ENCODE peak calls at places on chromosomes 3 and 15, in eight cellular contexts. I is activated naive CD4-positive, alpha-beta T cell treated with anti-CD3 and anti-CD28 coated beads for 36 hours; L is cardiac muscle cell; N is heart left ventricle; F is cardiac fibroblast; R is activated T-cell treated with anti-CD3 and anti-CD28 coated beads, Interleukin-2, amount 50 U/mL, for 72 hours; W is iris pigment epithelial cell; G is neural crest cell. O is an unnamed sample.

GRCh38 chr3:126311338-126311978 is 45.8 kb downstream of the KLF15 start:
- DNase-seq in I (no peak), L (no peak), N (no peak), F (no peak), R (no peak), W (no peak), G (no peak), O (no peak)

GRCh38 chr3:160226026-160226739 is 961 bp downstream of the C3orf80 start:
- DNase-seq in I (peak; percentile 8), L (peak; percentile 65), N (no peak), F (no peak), R (peak; percentile 4), W (no peak), G (peak; percentile 20), O (peak; percentile 52)

GRCh38 chr3:74614133-74614967 is at the start of gene CNTN3:
- DNase-seq in I (no peak), L (peak; percentile 81), N (peak; percentile 39), F (peak; percentile 25), R (no peak), W (peak; percentile 27), G (peak; percentile 43), O (no peak)

GRCh38 chr3:35528728-35529127 is 110.6 kb upstream of the ARPP21 start:
- DNase-seq in I (no peak), L (no peak), N (no peak), F (no peak), R (no peak), W (peak; percentile 27), G (no peak), O (no peak)

GRCh38 chr3:42042747-42043115 is 48.4 kb upstream of the TRAK1 start:
- DNase-seq in I (no peak), L (no peak), N (no peak), F (no peak), R (no peak), W (no peak), G (no peak), O (no peak)

GRCh38 chr3:50388021-50388719 is 28.8 kb upstream of the TMEM115 start:
- DNase-seq in I (no peak), L (peak; percentile 49), N (no peak), F (no peak), R (no peak), W (peak; percentile 20), G (no peak), O (peak; percentile 61)

GRCh38 chr15:67543348-67543718 is 830 bp downstream of the MAP2K5 start:
- DNase-seq in I (no peak), L (no peak), N (peak; percentile 36), F (peak; percentile 9), R (no peak), W (no peak), G (no peak), O (no peak)

GRCh38 chr3:8052599-8053185 is 448.9 kb upstream of the LMCD1 start:
- DNase-seq in I (no peak), L (no peak), N (no peak), F (no peak), R (no peak), W (peak; percentile 7), G (no peak), O (no peak)

GRCh38 chr3:141796436-141797166 is 33.4 kb downstream of the GRK7 start:
- DNase-seq in I (peak; percentile 90), L (no peak), N (no peak), F (peak; percentile 15), R (peak; percentile 78), W (peak; percentile 55), G (no peak), O (peak; percentile 79)

GRCh38 chr3:33006571-33007286 is 55.3 kb downstream of the CCR4 start:
- DNase-seq in I (no peak), L (no peak), N (no peak), F (no peak), R (no peak), W (peak; percentile 40), G (no peak), O (no peak)

GRCh38 chr15:64566629-64567427 is 106.5 kb downstream of the ZNF609 start:
- DNase-seq in I (no peak), L (peak; percentile 67), N (no peak), F (no peak), R (no peak), W (peak; percentile 40), G (no peak), O (no peak)

GRCh38 chr15:74173545-74174215 is at the start of gene ISLR:
- DNase-seq in I (no peak), L (no peak), N (no peak), F (peak; percentile 64), R (no peak), W (no peak), G (no peak), O (no peak)

GRCh38 chr3:58577269-58577821 is at the start of gene FAM107A:
- DNase-seq in I (no peak), L (no peak), N (peak; percentile 76), F (peak; percentile 80), R (no peak), W (peak; percentile 66), G (no peak), O (no peak)

GRCh38 chr3:111324645-111325044 is 217.4 kb upstream of the CD96 start:
- DNase-seq in I (no peak), L (no peak), N (no peak), F (no peak), R (no peak), W (no peak), G (no peak), O (no peak)

GRCh38 chr3:192655627-192656026 is 71.7 kb downstream of the FGF12 start:
- DNase-seq in I (no peak), L (no peak), N (no peak), F (no peak), R (no peak), W (no peak), G (no peak), O (no peak)

GRCh38 chr3:88167173-88167572 is 17.4 kb downstream of the C3orf38 start:
- DNase-seq in I (no peak), L (no peak), N (no peak), F (no peak), R (no peak), W (no peak), G (no peak), O (no peak)

GRCh38 chr3:132405188-132405587 is 12.1 kb upstream of the DNAJC13 start:
- DNase-seq in I (no peak), L (no peak), N (no peak), F (peak; percentile 62), R (no peak), W (peak; percentile 2), G (no peak), O (no peak)

GRCh38 chr3:129245141-129245540 is 4.3 kb upstream of the COPG1 start:
- DNase-seq in I (no peak), L (no peak), N (no peak), F (peak; percentile 42), R (no peak), W (peak; percentile 38), G (no peak), O (no peak)

GRCh38 chr3:111999924-112000835 is 1.5 kb downstream of the TAGLN3 start:
- DNase-seq in I (no peak), L (no peak), N (no peak), F (peak; percentile 10), R (no peak), W (no peak), G (no peak), O (no peak)

O was measured in GM13976.